ENCODE peak calls at places on chromosomes 3 and 15, in six cellular contexts. E is fibroblast of the aortic adventitia, I is AG09319, W is HT1080, R is GM13977, O is mesothelial cell of epicardium. L is an unnamed sample.

GRCh38 chr15:90871097-90871715 is 2.8 kb downstream of the FURIN start:
- DNase-seq in O (no peak), R (peak), E (no peak), I (no peak), W (peak), L (peak)

GRCh38 chr15:60729850-60730458 is 251.0 kb upstream of the ICE2 start:
- DNase-seq in W (no peak), O (no peak), R (no peak), E (no peak), I (no peak), L (no peak)

GRCh38 chr3:9474482-9474881 is 77.1 kb downstream of the SETD5 start:
- DNase-seq in O (no peak), W (no peak), E (no peak), I (no peak), R (no peak), L (no peak)

GRCh38 chr15:40353697-40354096 is 2.9 kb downstream of the PHGR1 start:
- DNase-seq in R (no peak), O (no peak), W (no peak), E (no peak), I (no peak), L (no peak)

GRCh38 chr3:177491301-177492031 is 294.2 kb upstream of the TBL1XR1 start:
- DNase-seq in I (no peak), O (no peak), R (no peak), W (peak), E (peak), L (peak)

GRCh38 chr3:155604126-155604525 is 140.7 kb downstream of the PLCH1 start:
- DNase-seq in I (no peak), W (no peak), O (no peak), E (no peak), R (no peak), L (no peak)

GRCh38 chr15:61216519-61216918 is 12.6 kb downstream of the RORA start:
- DNase-seq in O (no peak), R (no peak), W (no peak), I (no peak), E (no peak), L (no peak)

GRCh38 chr3:7543294-7543693 is 682.4 kb downstream of the GRM7 start:
- DNase-seq in O (no peak), I (no peak), W (no peak), E (no peak), R (no peak), L (no peak)

GRCh38 chr3:77254967-77255831 is 215.3 kb downstream of the ROBO2 start:
- DNase-seq in O (no peak), W (peak), R (peak), I (peak), E (peak), L (peak)

GRCh38 chr3:195034101-195034500 is 236.9 kb downstream of the XXYLT1 start:
- DNase-seq in R (no peak), W (no peak), E (no peak), I (no peak), O (no peak), L (no peak)

GRCh38 chr15:84826369-84826823 is 9.2 kb downstream of the ALPK3 start:
- DNase-seq in R (no peak), W (peak), O (no peak), E (peak), I (no peak), L (no peak)

GRCh38 chr15:66008920-66009572 is 139.8 kb downstream of the RAB11A start:
- DNase-seq in I (no peak), O (no peak), R (no peak), W (peak), E (no peak), L (peak)

GRCh38 chr15:50993598-50993997 is 85.1 kb downstream of the AP4E1 start:
- DNase-seq in O (no peak), I (no peak), R (no peak), W (peak), E (no peak), L (peak)

GRCh38 chr3:101828289-101828688 is 21.0 kb upstream of the NFKBIZ start:
- DNase-seq in I (no peak), E (no peak), O (no peak), W (no peak), R (no peak), L (no peak)

GRCh38 chr3:122530164-122530563 is 15.4 kb upstream of the KPNA1 start:
- DNase-seq in I (no peak), O (no peak), E (no peak), W (no peak), R (no peak), L (no peak)

L was measured in iris pigment epithelial cell.